ENCODE peak calls at places on chromosome 22, in ten cellular contexts. One of them, this sample, is unnamed.
A peak's percentile ranks its signal among the peaks of the same experiment; 100 is the strongest.

GRCh38 chr22:44530106-44530505 is 32.1 kb upstream of the RTL6 start:
- DNase-seq in astrocyte: no peak
- DNase-seq in astrocyte of the spinal cord: no peak
- DNase-seq in psoas muscle: no peak
- DNase-seq in tibial artery: no peak
- DNase-seq in NB4: no peak
- DNase-seq in BE2C: no peak
- DNase-seq in SJSA1: no peak
- DNase-seq in heart left ventricle: no peak
- DNase-seq in stomach: no peak
- DNase-seq in this sample: no peak

GRCh38 chr22:32649515-32650200 is 151.8 kb upstream of the TIMP3 start:
- DNase-seq in astrocyte: peak; percentile 90
- DNase-seq in astrocyte of the spinal cord: peak; percentile 76
- DNase-seq in psoas muscle: peak; percentile 80
- DNase-seq in tibial artery: peak; percentile 75
- DNase-seq in NB4: peak; percentile 81
- DNase-seq in BE2C: no peak
- DNase-seq in SJSA1: peak; percentile 27
- DNase-seq in heart left ventricle: no peak
- DNase-seq in stomach: no peak
- DNase-seq in this sample: no peak

GRCh38 chr22:20174785-20175596 is 24.1 kb upstream of the CCDC188 start:
- DNase-seq in astrocyte: no peak
- DNase-seq in astrocyte of the spinal cord: no peak
- DNase-seq in psoas muscle: no peak
- DNase-seq in tibial artery: no peak
- DNase-seq in NB4: peak; percentile 32
- DNase-seq in BE2C: peak; percentile 39
- DNase-seq in SJSA1: no peak
- DNase-seq in heart left ventricle: no peak
- DNase-seq in stomach: no peak
- DNase-seq in this sample: no peak

GRCh38 chr22:49807780-49808708 is 19.6 kb downstream of the BRD1 start:
- DNase-seq in astrocyte: peak; percentile 14
- DNase-seq in astrocyte of the spinal cord: no peak
- DNase-seq in psoas muscle: no peak
- DNase-seq in tibial artery: no peak
- DNase-seq in NB4: no peak
- DNase-seq in BE2C: no peak
- DNase-seq in SJSA1: no peak
- DNase-seq in heart left ventricle: no peak
- DNase-seq in stomach: no peak
- DNase-seq in this sample: no peak

GRCh38 chr22:28882545-28882877 is 861 bp upstream of the ZNRF3 start:
- DNase-seq in astrocyte: no peak
- DNase-seq in astrocyte of the spinal cord: peak; percentile 21
- DNase-seq in psoas muscle: no peak
- DNase-seq in tibial artery: peak; percentile 33
- DNase-seq in NB4: peak; percentile 47
- DNase-seq in BE2C: no peak
- DNase-seq in SJSA1: no peak
- DNase-seq in heart left ventricle: peak; percentile 39
- DNase-seq in stomach: no peak
- DNase-seq in this sample: peak; percentile 38

GRCh38 chr22:27260087-27260730 is 541.3 kb downstream of the MN1 start:
- DNase-seq in astrocyte: no peak
- DNase-seq in astrocyte of the spinal cord: no peak
- DNase-seq in psoas muscle: no peak
- DNase-seq in tibial artery: no peak
- DNase-seq in NB4: no peak
- DNase-seq in BE2C: no peak
- DNase-seq in SJSA1: no peak
- DNase-seq in heart left ventricle: no peak
- DNase-seq in stomach: no peak
- DNase-seq in this sample: no peak

GRCh38 chr22:46575915-46576555 is 38.6 kb upstream of the CELSR1 start:
- DNase-seq in astrocyte: no peak
- DNase-seq in astrocyte of the spinal cord: no peak
- DNase-seq in psoas muscle: peak; percentile 44
- DNase-seq in tibial artery: no peak
- DNase-seq in NB4: peak; percentile 31
- DNase-seq in BE2C: peak; percentile 66
- DNase-seq in SJSA1: no peak
- DNase-seq in heart left ventricle: peak; percentile 47
- DNase-seq in stomach: no peak
- DNase-seq in this sample: no peak

GRCh38 chr22:27801197-27801615 is 350 bp downstream of the MN1 start:
- DNase-seq in astrocyte: no peak
- DNase-seq in astrocyte of the spinal cord: peak; percentile 39
- DNase-seq in psoas muscle: peak; percentile 72
- DNase-seq in tibial artery: no peak
- DNase-seq in NB4: no peak
- DNase-seq in BE2C: no peak
- DNase-seq in SJSA1: peak; percentile 60
- DNase-seq in heart left ventricle: peak; percentile 51
- DNase-seq in stomach: peak; percentile 33
- DNase-seq in this sample: peak; percentile 48

DNA sequence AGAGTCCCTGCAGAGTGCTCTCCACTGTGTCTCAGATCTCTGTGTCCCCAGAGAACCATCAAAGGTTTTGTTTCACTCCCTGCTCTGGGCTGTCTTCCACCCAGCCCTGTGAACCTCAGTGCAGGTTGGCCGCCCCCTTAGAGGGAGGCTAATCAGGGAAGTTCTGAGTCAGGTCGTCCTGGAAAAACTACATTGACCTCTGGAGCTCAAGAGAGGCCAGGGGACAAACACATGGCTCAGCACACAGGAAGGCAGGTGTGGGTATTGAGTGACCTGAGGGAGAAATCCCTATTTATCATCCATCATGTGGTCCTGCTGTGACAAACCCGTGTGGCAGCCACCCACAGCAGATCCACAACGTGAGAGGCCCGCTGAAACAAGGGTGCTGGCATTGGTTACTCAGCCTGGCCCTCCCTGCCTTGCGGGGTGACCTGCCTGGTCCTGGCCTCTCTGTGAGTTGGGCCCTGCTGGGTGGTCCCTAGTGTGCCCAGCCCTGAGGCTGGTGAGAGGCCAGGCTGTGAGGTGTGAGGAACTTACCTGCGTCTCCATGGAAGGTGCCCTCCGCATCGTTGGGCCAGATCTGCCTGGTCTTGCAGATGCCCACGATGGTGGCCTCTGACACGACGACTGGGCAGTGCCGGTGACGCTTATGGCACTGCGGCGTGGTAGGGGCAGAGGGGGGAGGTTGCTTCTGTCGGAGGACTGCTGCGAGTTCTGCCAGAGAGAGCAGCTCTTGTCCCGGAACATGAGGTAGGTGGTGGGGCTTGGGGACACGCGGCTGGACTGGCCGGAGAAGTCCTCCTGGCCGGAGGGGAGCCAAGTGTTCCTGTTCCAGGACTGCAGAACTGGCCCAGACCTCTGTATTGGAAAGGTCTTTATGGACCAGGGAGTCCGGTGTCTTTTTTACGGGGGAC is 671 bp upstream of the BCR start:
- DNase-seq in astrocyte: no peak
- DNase-seq in astrocyte of the spinal cord: no peak
- DNase-seq in psoas muscle: peak; percentile 62
- DNase-seq in tibial artery: peak; percentile 61
- DNase-seq in NB4: peak; percentile 58
- DNase-seq in BE2C: no peak
- DNase-seq in SJSA1: peak; percentile 33
- DNase-seq in heart left ventricle: peak; percentile 43
- DNase-seq in stomach: peak; percentile 44
- DNase-seq in this sample: peak; percentile 34
- H3K4me3 ChIP-seq in astrocyte: peak overlapping the region; percentile 38
- H3K4me3 ChIP-seq in astrocyte of the spinal cord: peak overlapping the region; percentile 63
- H3K4me3 ChIP-seq in psoas muscle: peak overlapping the region; percentile 68
- H3K4me3 ChIP-seq in tibial artery: peak overlapping the region; percentile 69
- H3K4me3 ChIP-seq in NB4: peak overlapping the region; percentile 34
- H3K4me3 ChIP-seq in BE2C: peak overlapping the region; percentile 54
- H3K4me3 ChIP-seq in SJSA1: peak overlapping the region; percentile 76
- H3K4me3 ChIP-seq in heart left ventricle: peak overlapping the region; percentile 49
- H3K4me3 ChIP-seq in stomach: peak overlapping the region; percentile 71
- H3K4me3 ChIP-seq in this sample: peak overlapping the region; percentile 64

DNA sequence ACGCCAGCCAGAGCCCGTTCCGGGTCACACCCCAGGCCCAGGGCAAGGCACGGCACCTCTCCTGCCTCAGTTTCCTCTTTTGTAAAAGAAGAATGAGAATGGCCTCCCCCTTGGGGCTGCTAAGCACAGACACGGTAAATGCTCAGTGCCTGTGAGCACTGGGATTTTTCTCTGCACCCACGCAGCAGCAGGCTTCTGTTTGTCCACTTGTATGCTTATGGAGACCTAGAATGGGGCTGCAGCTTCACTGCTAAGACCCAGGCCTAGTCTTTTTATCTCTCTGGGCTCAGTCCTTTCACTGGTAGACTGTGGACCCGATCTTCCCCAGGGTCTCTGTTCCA is 1327.9 kb downstream of the TBC1D22A start:
- DNase-seq in astrocyte: no peak
- DNase-seq in astrocyte of the spinal cord: no peak
- DNase-seq in psoas muscle: no peak
- DNase-seq in tibial artery: no peak
- DNase-seq in NB4: no peak
- DNase-seq in BE2C: no peak
- DNase-seq in SJSA1: no peak
- DNase-seq in heart left ventricle: no peak
- DNase-seq in stomach: no peak
- DNase-seq in this sample: no peak
- H3K4me3 ChIP-seq in astrocyte: no peak overlapping the region
- H3K4me3 ChIP-seq in astrocyte of the spinal cord: no peak overlapping the region
- H3K4me3 ChIP-seq in psoas muscle: peak overlapping the region; percentile 22
- H3K4me3 ChIP-seq in tibial artery: no peak overlapping the region
- H3K4me3 ChIP-seq in NB4: no peak overlapping the region
- H3K4me3 ChIP-seq in BE2C: no peak overlapping the region
- H3K4me3 ChIP-seq in SJSA1: no peak overlapping the region
- H3K4me3 ChIP-seq in heart left ventricle: peak overlapping the region; percentile 20
- H3K4me3 ChIP-seq in stomach: no peak overlapping the region
- H3K4me3 ChIP-seq in this sample: no peak overlapping the region

DNA sequence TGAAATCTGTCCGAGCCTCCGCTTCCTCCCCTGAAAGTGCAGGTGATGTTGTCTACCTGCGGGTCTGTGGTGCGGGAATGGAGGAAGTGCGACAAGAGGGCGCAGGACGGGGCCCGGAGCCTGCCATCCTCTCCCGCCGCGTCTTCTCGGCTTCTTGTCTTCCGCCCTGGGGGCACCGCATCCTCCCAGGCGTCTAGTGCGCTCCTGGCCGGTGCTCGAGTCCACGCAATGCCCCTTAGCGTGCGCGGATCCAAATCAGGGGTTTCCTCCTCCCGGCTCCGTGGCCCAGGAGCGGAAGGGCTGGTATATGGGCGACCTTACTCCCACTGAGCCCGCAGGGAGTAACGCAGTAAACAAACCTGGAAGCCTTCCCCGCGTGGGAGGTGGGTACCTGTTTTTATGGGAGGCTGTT is 405 bp downstream of the SFI1 start:
- DNase-seq in astrocyte: no peak
- DNase-seq in astrocyte of the spinal cord: peak; percentile 12
- DNase-seq in psoas muscle: peak; percentile 59
- DNase-seq in tibial artery: no peak
- DNase-seq in NB4: peak; percentile 54
- DNase-seq in BE2C: peak; percentile 15
- DNase-seq in SJSA1: no peak
- DNase-seq in heart left ventricle: peak; percentile 35
- DNase-seq in stomach: no peak
- DNase-seq in this sample: peak; percentile 23
- H3K4me3 ChIP-seq in astrocyte: peak overlapping the region; percentile 79
- H3K4me3 ChIP-seq in astrocyte of the spinal cord: peak overlapping the region; percentile 95
- H3K4me3 ChIP-seq in psoas muscle: peak overlapping the region; percentile 91
- H3K4me3 ChIP-seq in tibial artery: peak overlapping the region; percentile 71
- H3K4me3 ChIP-seq in NB4: peak overlapping the region; percentile 69
- H3K4me3 ChIP-seq in BE2C: peak overlapping the region; percentile 94
- H3K4me3 ChIP-seq in SJSA1: peak overlapping the region; percentile 64
- H3K4me3 ChIP-seq in heart left ventricle: peak overlapping the region; percentile 81
- H3K4me3 ChIP-seq in stomach: peak overlapping the region; percentile 78
- H3K4me3 ChIP-seq in this sample: peak overlapping the region; percentile 90

GRCh38 chr22:43182726-43183125 is 4.2 kb downstream of the TTLL12 start:
- DNase-seq in astrocyte: no peak
- DNase-seq in astrocyte of the spinal cord: no peak
- DNase-seq in psoas muscle: no peak
- DNase-seq in tibial artery: no peak
- DNase-seq in NB4: no peak
- DNase-seq in BE2C: no peak
- DNase-seq in SJSA1: no peak
- DNase-seq in heart left ventricle: peak; percentile 21
- DNase-seq in stomach: no peak
- DNase-seq in this sample: no peak

GRCh38 chr22:43181321-43182076 is 5.4 kb downstream of the TTLL12 start:
- DNase-seq in astrocyte: no peak
- DNase-seq in astrocyte of the spinal cord: no peak
- DNase-seq in psoas muscle: no peak
- DNase-seq in tibial artery: no peak
- DNase-seq in NB4: no peak
- DNase-seq in BE2C: no peak
- DNase-seq in SJSA1: no peak
- DNase-seq in heart left ventricle: peak; percentile 18
- DNase-seq in stomach: no peak
- DNase-seq in this sample: no peak

GRCh38 chr22:43182118-43182517 is 4.8 kb downstream of the TTLL12 start:
- DNase-seq in astrocyte: no peak
- DNase-seq in astrocyte of the spinal cord: no peak
- DNase-seq in psoas muscle: no peak
- DNase-seq in tibial artery: no peak
- DNase-seq in NB4: no peak
- DNase-seq in BE2C: no peak
- DNase-seq in SJSA1: no peak
- DNase-seq in heart left ventricle: peak; percentile 20
- DNase-seq in stomach: no peak
- DNase-seq in this sample: no peak

GRCh38 chr22:43185860-43186261 is 1.1 kb downstream of the TTLL12 start:
- DNase-seq in astrocyte: no peak
- DNase-seq in astrocyte of the spinal cord: no peak
- DNase-seq in psoas muscle: peak; percentile 74
- DNase-seq in tibial artery: no peak
- DNase-seq in NB4: peak; percentile 21
- DNase-seq in BE2C: peak; percentile 61
- DNase-seq in SJSA1: no peak
- DNase-seq in heart left ventricle: peak; percentile 75
- DNase-seq in stomach: peak; percentile 87
- DNase-seq in this sample: peak; percentile 62

DNA sequence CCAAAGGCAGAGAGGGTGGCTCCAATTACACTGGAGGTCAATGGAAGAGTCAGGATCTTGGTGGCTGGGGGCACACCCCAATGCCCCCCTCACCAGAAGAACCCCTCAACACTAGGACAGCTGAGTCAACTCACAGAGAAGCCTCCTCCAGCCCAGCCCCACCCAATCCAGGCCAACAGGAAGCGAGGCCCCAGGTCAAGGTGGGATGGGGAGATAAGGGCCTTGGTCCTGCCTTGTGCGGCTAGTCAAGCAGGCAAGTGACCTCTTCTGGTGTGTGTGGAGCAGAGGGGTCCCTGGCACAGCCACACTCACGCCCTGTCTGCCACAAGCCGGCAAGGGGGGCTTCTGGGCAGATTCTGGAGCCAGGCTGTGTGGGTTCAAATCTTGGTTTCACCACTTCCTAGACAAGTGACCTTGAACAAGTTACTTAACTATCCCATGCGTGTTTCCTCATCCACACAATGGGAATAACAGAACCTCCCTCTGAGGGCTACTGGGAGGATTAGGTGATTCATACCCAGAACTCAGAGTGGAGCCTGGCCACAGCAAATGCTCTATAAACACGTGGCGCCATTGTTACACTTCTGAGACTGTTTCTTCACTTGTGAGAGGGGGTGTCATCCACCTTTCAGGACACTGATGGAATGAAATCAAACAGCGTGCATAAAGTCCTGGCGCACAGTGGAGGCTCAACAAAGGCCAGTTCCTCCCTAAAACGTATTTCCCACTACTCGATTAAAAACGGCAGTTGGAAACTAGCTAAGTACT is 3.3 kb downstream of the TTLL12 start:
- DNase-seq in astrocyte: peak; percentile 32
- DNase-seq in astrocyte of the spinal cord: peak; percentile 45
- DNase-seq in psoas muscle: no peak
- DNase-seq in tibial artery: no peak
- DNase-seq in NB4: peak; percentile 63
- DNase-seq in BE2C: no peak
- DNase-seq in SJSA1: peak; percentile 82
- DNase-seq in heart left ventricle: peak; percentile 9
- DNase-seq in stomach: no peak
- DNase-seq in this sample: no peak
- H3K4me3 ChIP-seq in astrocyte: no peak overlapping the region
- H3K4me3 ChIP-seq in astrocyte of the spinal cord: no peak overlapping the region
- H3K4me3 ChIP-seq in psoas muscle: no peak overlapping the region
- H3K4me3 ChIP-seq in tibial artery: no peak overlapping the region
- H3K4me3 ChIP-seq in NB4: peak overlapping the region; percentile 8
- H3K4me3 ChIP-seq in BE2C: no peak overlapping the region
- H3K4me3 ChIP-seq in SJSA1: no peak overlapping the region
- H3K4me3 ChIP-seq in heart left ventricle: no peak overlapping the region
- H3K4me3 ChIP-seq in stomach: no peak overlapping the region
- H3K4me3 ChIP-seq in this sample: no peak overlapping the region